ENCODE peak calls at places on chromosomes 3 and 15, in seven cellular contexts. One of them, this sample, is unnamed.

GRCh38 chr3:151709847-151710246 is 23.9 kb upstream of the AADACL2 start:
- DNase-seq in right atrium auricular region: no peak
- DNase-seq in GM06990: no peak
- DNase-seq in WTC11: no peak
- DNase-seq in mesothelial cell of epicardium: no peak
- DNase-seq in lung: no peak
- DNase-seq in heart left ventricle: no peak
- DNase-seq in this sample: no peak

GRCh38 chr3:27577504-27577903 is 93.3 kb upstream of the SLC4A7 start:
- DNase-seq in right atrium auricular region: no peak
- DNase-seq in GM06990: no peak
- DNase-seq in WTC11: no peak
- DNase-seq in mesothelial cell of epicardium: no peak
- DNase-seq in lung: no peak
- DNase-seq in heart left ventricle: no peak
- DNase-seq in this sample: no peak

GRCh38 chr3:87191641-87192040 is 35.5 kb upstream of the CHMP2B start:
- DNase-seq in right atrium auricular region: no peak
- DNase-seq in GM06990: no peak
- DNase-seq in WTC11: no peak
- DNase-seq in mesothelial cell of epicardium: no peak
- DNase-seq in lung: no peak
- DNase-seq in heart left ventricle: no peak
- DNase-seq in this sample: no peak

GRCh38 chr3:110736332-110736731 is 335.3 kb upstream of the NECTIN3 start:
- DNase-seq in right atrium auricular region: no peak
- DNase-seq in GM06990: no peak
- DNase-seq in WTC11: no peak
- DNase-seq in mesothelial cell of epicardium: no peak
- DNase-seq in lung: no peak
- DNase-seq in heart left ventricle: no peak
- DNase-seq in this sample: no peak

GRCh38 chr3:63251499-63251898 is 26.6 kb upstream of the SYNPR start:
- DNase-seq in right atrium auricular region: no peak
- DNase-seq in GM06990: no peak
- DNase-seq in WTC11: no peak
- DNase-seq in mesothelial cell of epicardium: no peak
- DNase-seq in lung: no peak
- DNase-seq in heart left ventricle: no peak
- DNase-seq in this sample: no peak

GRCh38 chr3:40780341-40780800 is 255.6 kb downstream of the ZNF621 start:
- DNase-seq in right atrium auricular region: peak; percentile 89
- DNase-seq in GM06990: no peak
- DNase-seq in WTC11: no peak
- DNase-seq in mesothelial cell of epicardium: no peak
- DNase-seq in lung: peak; percentile 69
- DNase-seq in heart left ventricle: peak; percentile 88
- DNase-seq in this sample: no peak

GRCh38 chr3:31917303-31917903 is 63.7 kb downstream of the OSBPL10 start:
- DNase-seq in right atrium auricular region: no peak
- DNase-seq in GM06990: peak; percentile 31
- DNase-seq in WTC11: no peak
- DNase-seq in mesothelial cell of epicardium: no peak
- DNase-seq in lung: no peak
- DNase-seq in heart left ventricle: no peak
- DNase-seq in this sample: no peak

GRCh38 chr3:23701711-23702110 is 104.0 kb upstream of the UBE2E1 start:
- DNase-seq in right atrium auricular region: no peak
- DNase-seq in GM06990: no peak
- DNase-seq in WTC11: no peak
- DNase-seq in mesothelial cell of epicardium: no peak
- DNase-seq in lung: no peak
- DNase-seq in heart left ventricle: no peak
- DNase-seq in this sample: no peak

GRCh38 chr3:161275919-161276318 is 54.8 kb downstream of the NMD3 start:
- DNase-seq in right atrium auricular region: no peak
- DNase-seq in GM06990: no peak
- DNase-seq in WTC11: no peak
- DNase-seq in mesothelial cell of epicardium: no peak
- DNase-seq in lung: no peak
- DNase-seq in heart left ventricle: no peak
- DNase-seq in this sample: no peak

DNA sequence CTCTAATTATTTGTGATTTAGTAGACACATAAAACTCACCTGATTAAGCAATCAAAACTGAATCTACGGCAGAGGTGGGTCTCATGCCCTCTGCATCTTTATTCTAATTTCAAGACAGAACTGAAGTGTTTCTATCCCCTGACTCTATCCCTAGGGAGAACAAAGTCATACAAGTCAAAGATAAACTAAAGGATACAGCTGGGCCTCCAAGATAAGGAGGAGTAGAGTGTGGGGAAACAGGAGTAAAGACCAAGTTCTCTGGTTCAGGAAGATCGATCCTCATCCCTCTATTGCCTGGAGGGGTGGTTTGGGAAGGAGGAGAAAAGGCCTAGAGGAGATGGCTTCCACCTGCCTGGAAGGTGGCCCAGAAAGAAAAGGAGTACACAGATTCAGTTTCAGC is 58.7 kb upstream of the BBX start:
- DNase-seq in right atrium auricular region: no peak
- DNase-seq in GM06990: no peak
- DNase-seq in WTC11: no peak
- DNase-seq in mesothelial cell of epicardium: no peak
- DNase-seq in lung: no peak
- DNase-seq in heart left ventricle: no peak
- DNase-seq in this sample: no peak
- TF ChIP-seq CTCF in right atrium auricular region: no peak
- TF ChIP-seq CTCF in GM06990: no peak
- TF ChIP-seq CTCF in WTC11: no peak
- TF ChIP-seq CTCF in mesothelial cell of epicardium: no peak
- TF ChIP-seq CTCF in lung: no peak
- TF ChIP-seq CTCF in heart left ventricle: no peak
- TF ChIP-seq CTCF in this sample: no peak

GRCh38 chr3:60737633-60738399 is 513.4 kb downstream of the FHIT start:
- DNase-seq in right atrium auricular region: no peak
- DNase-seq in GM06990: no peak
- DNase-seq in WTC11: no peak
- DNase-seq in mesothelial cell of epicardium: no peak
- DNase-seq in lung: no peak
- DNase-seq in heart left ventricle: no peak
- DNase-seq in this sample: no peak

GRCh38 chr3:60746690-60747416 is 504.4 kb downstream of the FHIT start:
- DNase-seq in right atrium auricular region: no peak
- DNase-seq in GM06990: no peak
- DNase-seq in WTC11: no peak
- DNase-seq in mesothelial cell of epicardium: no peak
- DNase-seq in lung: no peak
- DNase-seq in heart left ventricle: no peak
- DNase-seq in this sample: no peak

GRCh38 chr3:60743631-60744164 is 507.6 kb downstream of the FHIT start:
- DNase-seq in right atrium auricular region: no peak
- DNase-seq in GM06990: no peak
- DNase-seq in WTC11: peak; percentile 42
- DNase-seq in mesothelial cell of epicardium: no peak
- DNase-seq in lung: no peak
- DNase-seq in heart left ventricle: peak; percentile 10
- DNase-seq in this sample: no peak

GRCh38 chr3:60746043-60746638 is 505.1 kb downstream of the FHIT start:
- DNase-seq in right atrium auricular region: no peak
- DNase-seq in GM06990: no peak
- DNase-seq in WTC11: no peak
- DNase-seq in mesothelial cell of epicardium: no peak
- DNase-seq in lung: no peak
- DNase-seq in heart left ventricle: no peak
- DNase-seq in this sample: no peak

GRCh38 chr3:60742606-60743145 is 508.6 kb downstream of the FHIT start:
- DNase-seq in right atrium auricular region: peak; percentile 63
- DNase-seq in GM06990: no peak
- DNase-seq in WTC11: peak; percentile 77
- DNase-seq in mesothelial cell of epicardium: no peak
- DNase-seq in lung: no peak
- DNase-seq in heart left ventricle: no peak
- DNase-seq in this sample: no peak
- TF ChIP-seq CTCF in right atrium auricular region: peak; percentile 48
- TF ChIP-seq CTCF in GM06990: no peak
- TF ChIP-seq CTCF in WTC11: peak; percentile 27
- TF ChIP-seq CTCF in mesothelial cell of epicardium: no peak
- TF ChIP-seq CTCF in lung: no peak
- TF ChIP-seq CTCF in heart left ventricle: no peak
- TF ChIP-seq CTCF in this sample: no peak

DNA sequence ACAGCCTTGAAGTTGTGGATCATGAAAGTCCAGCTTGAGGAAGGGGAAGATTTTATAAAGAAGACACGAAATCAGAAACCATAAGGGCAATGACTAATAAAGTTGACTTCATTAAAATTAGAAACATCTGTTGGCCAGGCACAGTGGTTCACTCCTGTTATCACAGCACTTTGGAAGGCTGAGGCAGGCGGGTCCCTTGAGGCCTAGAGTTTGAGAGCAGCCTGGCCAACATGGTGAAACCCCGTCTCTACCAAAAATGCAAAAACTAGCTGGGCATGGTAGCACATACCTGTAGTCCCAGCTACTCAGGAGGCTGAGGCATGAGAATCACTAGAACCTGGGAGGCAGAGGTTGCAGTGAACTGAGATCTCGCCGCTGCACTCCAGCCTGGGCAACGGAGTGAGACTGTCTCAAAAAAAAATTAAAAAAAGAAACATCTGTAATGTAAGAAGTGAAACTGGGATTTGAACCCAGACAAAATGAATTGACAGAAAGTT is 7.9 kb upstream of the UBXN7 start:
- DNase-seq in right atrium auricular region: peak; percentile 62
- DNase-seq in GM06990: peak; percentile 54
- DNase-seq in WTC11: no peak
- DNase-seq in mesothelial cell of epicardium: no peak
- DNase-seq in lung: no peak
- DNase-seq in heart left ventricle: no peak
- DNase-seq in this sample: no peak
- TF ChIP-seq CTCF in right atrium auricular region: no peak
- TF ChIP-seq CTCF in GM06990: no peak
- TF ChIP-seq CTCF in WTC11: no peak
- TF ChIP-seq CTCF in mesothelial cell of epicardium: no peak
- TF ChIP-seq CTCF in lung: no peak
- TF ChIP-seq CTCF in heart left ventricle: no peak
- TF ChIP-seq CTCF in this sample: no peak

DNA sequence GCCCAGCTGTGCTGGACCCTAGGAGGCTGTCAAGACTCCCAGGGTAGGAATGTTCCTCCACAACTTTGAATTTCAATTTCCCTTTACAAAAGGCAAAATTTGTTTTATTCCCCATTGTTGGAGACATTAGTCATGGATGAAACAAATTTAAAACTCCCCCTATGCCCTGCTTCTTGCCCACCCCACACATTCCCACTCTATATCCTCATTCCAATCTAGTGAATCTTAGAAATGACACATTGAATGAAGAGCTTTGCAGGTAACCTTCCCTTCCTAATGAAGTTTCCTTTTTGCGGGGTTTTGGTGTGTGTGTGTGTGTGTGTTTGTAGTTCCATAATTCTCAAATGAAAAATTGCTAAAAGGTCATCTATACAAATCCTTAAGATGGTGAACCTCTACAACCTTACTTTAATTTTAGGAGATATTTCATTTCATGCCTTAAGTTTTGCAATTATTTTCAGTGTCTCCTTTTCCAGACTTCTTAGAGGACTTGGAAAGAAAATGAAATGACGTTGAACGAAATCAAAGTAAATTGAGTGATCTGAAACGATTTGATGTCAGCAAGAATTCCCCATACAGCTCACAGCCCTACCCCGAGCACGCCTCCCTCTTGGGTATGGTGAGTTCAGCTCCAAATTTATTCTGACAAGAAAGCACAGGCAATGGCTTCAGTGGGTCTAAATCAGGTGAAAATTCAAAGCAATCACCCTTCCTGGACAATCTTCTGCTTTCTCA is 72.4 kb downstream of the CCNL1 start:
- DNase-seq in right atrium auricular region: no peak
- DNase-seq in GM06990: no peak
- DNase-seq in WTC11: no peak
- DNase-seq in mesothelial cell of epicardium: no peak
- DNase-seq in lung: no peak
- DNase-seq in heart left ventricle: no peak
- DNase-seq in this sample: no peak
- TF ChIP-seq CTCF in right atrium auricular region: no peak
- TF ChIP-seq CTCF in GM06990: no peak
- TF ChIP-seq CTCF in WTC11: no peak
- TF ChIP-seq CTCF in mesothelial cell of epicardium: no peak
- TF ChIP-seq CTCF in lung: no peak
- TF ChIP-seq CTCF in heart left ventricle: no peak
- TF ChIP-seq CTCF in this sample: no peak

GRCh38 chr3:149701977-149702350 is 44.1 kb upstream of the WWTR1 start:
- DNase-seq in right atrium auricular region: no peak
- DNase-seq in GM06990: no peak
- DNase-seq in WTC11: no peak
- DNase-seq in mesothelial cell of epicardium: no peak
- DNase-seq in lung: no peak
- DNase-seq in heart left ventricle: no peak
- DNase-seq in this sample: no peak
- TF ChIP-seq CTCF in right atrium auricular region: no peak
- TF ChIP-seq CTCF in GM06990: no peak
- TF ChIP-seq CTCF in WTC11: no peak
- TF ChIP-seq CTCF in mesothelial cell of epicardium: no peak
- TF ChIP-seq CTCF in lung: no peak
- TF ChIP-seq CTCF in heart left ventricle: no peak
- TF ChIP-seq CTCF in this sample: no peak

DNA sequence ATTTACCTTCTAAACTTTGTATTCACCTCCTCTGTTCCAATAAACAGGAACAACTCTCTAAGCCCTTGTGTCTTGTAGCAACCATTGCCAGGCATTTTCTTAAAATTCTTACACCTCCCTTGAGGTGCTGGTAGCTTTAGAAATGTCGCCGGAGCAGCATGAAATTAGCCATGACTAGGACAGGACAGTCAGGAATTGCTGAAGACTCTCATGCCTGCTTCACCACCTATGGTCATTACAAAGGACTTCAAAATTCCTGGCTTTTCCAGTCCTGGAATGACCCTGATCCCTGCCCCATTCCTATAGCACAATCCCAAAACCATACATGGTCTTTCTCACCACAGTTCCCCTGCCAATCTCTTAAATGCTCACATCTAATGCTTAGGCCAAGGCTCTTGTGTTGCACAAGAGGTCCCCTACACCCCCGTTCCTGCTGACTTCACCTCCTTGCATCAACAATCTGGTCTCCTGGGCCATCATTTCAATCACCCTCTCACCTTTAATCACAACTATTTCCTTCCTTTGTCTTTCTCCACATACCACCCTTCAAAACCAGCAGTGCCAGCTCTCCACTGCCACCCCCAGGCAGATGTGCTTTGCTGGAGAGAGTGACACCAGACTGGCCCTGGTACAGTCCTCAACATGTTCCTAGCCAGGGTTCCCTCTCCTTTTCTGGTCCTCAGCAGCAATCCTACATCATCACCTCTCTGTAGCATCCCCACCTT is 113.2 kb upstream of the TJP1 start:
- DNase-seq in right atrium auricular region: no peak
- DNase-seq in GM06990: no peak
- DNase-seq in WTC11: peak; percentile 52
- DNase-seq in mesothelial cell of epicardium: no peak
- DNase-seq in lung: no peak
- DNase-seq in heart left ventricle: no peak
- DNase-seq in this sample: no peak
- TF ChIP-seq CTCF in right atrium auricular region: peak; percentile 42
- TF ChIP-seq CTCF in GM06990: peak; percentile 33
- TF ChIP-seq CTCF in WTC11: no peak
- TF ChIP-seq CTCF in mesothelial cell of epicardium: no peak
- TF ChIP-seq CTCF in lung: no peak
- TF ChIP-seq CTCF in heart left ventricle: no peak
- TF ChIP-seq CTCF in this sample: no peak

GRCh38 chr15:49875392-49875791 is 243.6 kb downstream of the ATP8B4 start:
- DNase-seq in right atrium auricular region: no peak
- DNase-seq in GM06990: no peak
- DNase-seq in WTC11: no peak
- DNase-seq in mesothelial cell of epicardium: no peak
- DNase-seq in lung: no peak
- DNase-seq in heart left ventricle: no peak
- DNase-seq in this sample: no peak
- TF ChIP-seq CTCF in right atrium auricular region: no peak
- TF ChIP-seq CTCF in GM06990: peak; percentile 37
- TF ChIP-seq CTCF in WTC11: peak; percentile 44
- TF ChIP-seq CTCF in mesothelial cell of epicardium: no peak
- TF ChIP-seq CTCF in lung: no peak
- TF ChIP-seq CTCF in heart left ventricle: no peak
- TF ChIP-seq CTCF in this sample: no peak

This sample was measured in activated B cell treated with CpG ODN at 0.5 μM for 24 hours.